ENCODE peak calls at places on chromosomes 16 and 17, in six cellular contexts. One of them, this sample, is unnamed.

GRCh38 chr17:34503804-34504203 is 75.6 kb upstream of the TMEM132E start:
- DNase-seq in hypothalamus: no peak
- DNase-seq in NCI-H1048: no peak
- DNase-seq in mucosa of descending colon: no peak
- DNase-seq in AG08396: no peak
- DNase-seq in NCI-H524 treated with DMSO at 0.1 percent for 48 hours: no peak
- DNase-seq in this sample: no peak

GRCh38 chr17:48486557-48486956 is 44.3 kb downstream of the HOXB1 start:
- DNase-seq in mucosa of descending colon: no peak
- DNase-seq in AG08396: peak; percentile 88
- DNase-seq in NCI-H524 treated with DMSO at 0.1 percent for 48 hours: no peak
- DNase-seq in NCI-H1048: no peak
- DNase-seq in hypothalamus: no peak
- DNase-seq in this sample: peak; percentile 81

GRCh38 chr17:9350083-9350482 is 225.5 kb downstream of the STX8 start:
- DNase-seq in mucosa of descending colon: no peak
- DNase-seq in NCI-H524 treated with DMSO at 0.1 percent for 48 hours: no peak
- DNase-seq in AG08396: peak; percentile 79
- DNase-seq in NCI-H1048: no peak
- DNase-seq in hypothalamus: no peak
- DNase-seq in this sample: peak; percentile 67

GRCh38 chr16:25155553-25156460 is 44.3 kb downstream of the LCMT1 start:
- DNase-seq in mucosa of descending colon: no peak
- DNase-seq in AG08396: no peak
- DNase-seq in NCI-H524 treated with DMSO at 0.1 percent for 48 hours: no peak
- DNase-seq in NCI-H1048: no peak
- DNase-seq in hypothalamus: no peak
- DNase-seq in this sample: peak; percentile 7

GRCh38 chr16:28935924-28936783 is 4.4 kb downstream of the CD19 start:
- DNase-seq in AG08396: peak; percentile 84
- DNase-seq in NCI-H1048: peak; percentile 45
- DNase-seq in mucosa of descending colon: peak; percentile 92
- DNase-seq in NCI-H524 treated with DMSO at 0.1 percent for 48 hours: no peak
- DNase-seq in hypothalamus: peak; percentile 14
- DNase-seq in this sample: peak; percentile 45

GRCh38 chr17:43411820-43412529 is 13.2 kb downstream of the ARL4D start:
- DNase-seq in NCI-H1048: no peak
- DNase-seq in NCI-H524 treated with DMSO at 0.1 percent for 48 hours: peak; percentile 12
- DNase-seq in AG08396: no peak
- DNase-seq in hypothalamus: no peak
- DNase-seq in mucosa of descending colon: no peak
- DNase-seq in this sample: no peak

GRCh38 chr17:4520881-4521600 is 22.4 kb downstream of the SPNS2 start:
- DNase-seq in hypothalamus: no peak
- DNase-seq in NCI-H1048: no peak
- DNase-seq in AG08396: no peak
- DNase-seq in mucosa of descending colon: no peak
- DNase-seq in NCI-H524 treated with DMSO at 0.1 percent for 48 hours: no peak
- DNase-seq in this sample: no peak

GRCh38 chr17:76088041-76088867 is 9.3 kb downstream of the ZACN start:
- DNase-seq in NCI-H1048: no peak
- DNase-seq in hypothalamus: no peak
- DNase-seq in mucosa of descending colon: peak; percentile 25
- DNase-seq in NCI-H524 treated with DMSO at 0.1 percent for 48 hours: no peak
- DNase-seq in AG08396: no peak
- DNase-seq in this sample: no peak

GRCh38 chr17:15456972-15457722 is 10.3 kb downstream of the CDRT4 start:
- DNase-seq in mucosa of descending colon: no peak
- DNase-seq in NCI-H524 treated with DMSO at 0.1 percent for 48 hours: no peak
- DNase-seq in NCI-H1048: no peak
- DNase-seq in hypothalamus: peak; percentile 76
- DNase-seq in AG08396: peak; percentile 64
- DNase-seq in this sample: no peak

GRCh38 chr17:58648236-58648635 is 43.6 kb downstream of the TEX14 start:
- DNase-seq in AG08396: no peak
- DNase-seq in NCI-H524 treated with DMSO at 0.1 percent for 48 hours: no peak
- DNase-seq in hypothalamus: no peak
- DNase-seq in NCI-H1048: no peak
- DNase-seq in mucosa of descending colon: no peak
- DNase-seq in this sample: no peak

GRCh38 chr17:78383725-78384471 is 5.4 kb downstream of the PGS1 start:
- DNase-seq in mucosa of descending colon: peak; percentile 88
- DNase-seq in hypothalamus: no peak
- DNase-seq in AG08396: peak; percentile 90
- DNase-seq in NCI-H1048: no peak
- DNase-seq in NCI-H524 treated with DMSO at 0.1 percent for 48 hours: no peak
- DNase-seq in this sample: peak; percentile 80

GRCh38 chr16:14377326-14377725 is 252.7 kb downstream of the PARN start:
- DNase-seq in NCI-H1048: no peak
- DNase-seq in AG08396: no peak
- DNase-seq in NCI-H524 treated with DMSO at 0.1 percent for 48 hours: no peak
- DNase-seq in mucosa of descending colon: no peak
- DNase-seq in hypothalamus: no peak
- DNase-seq in this sample: no peak